ENCODE peak calls at places on chromosomes 3 and 15, in five cellular contexts. M is uterus, Q is Daoy, N is M059J, F is SW480. B is an unnamed sample.

GRCh38 chr3:25045291-25045690 is 382.8 kb upstream of the RARB start:
- DNase-seq in M (no peak), Q (no peak), N (no peak), F (no peak), B (no peak)

GRCh38 chr3:69406156-69406555 is 20.3 kb upstream of the FRMD4B start:
- DNase-seq in M (no peak), Q (no peak), N (peak; percentile 42), F (no peak), B (no peak)

GRCh38 chr3:156298014-156298413 is 177.6 kb downstream of the KCNAB1 start:
- DNase-seq in M (no peak), Q (no peak), N (no peak), F (no peak), B (no peak)

GRCh38 chr3:57675530-57675929 is 17.3 kb downstream of the DENND6A start:
- DNase-seq in M (no peak), Q (no peak), N (no peak), F (no peak), B (peak; percentile 37)

GRCh38 chr15:90481023-90481422 is 48.7 kb upstream of the CRTC3 start:
- DNase-seq in M (no peak), Q (no peak), N (no peak), F (no peak), B (no peak)

GRCh38 chr3:186268616-186269448 is 93.2 kb downstream of the DGKG start:
- DNase-seq in M (no peak), Q (no peak), N (no peak), F (peak; percentile 27), B (peak; percentile 9)

GRCh38 chr3:179068779-179069530 is 2.7 kb downstream of the ZMAT3 start:
- DNase-seq in M (no peak), Q (peak; percentile 13), N (peak; percentile 28), F (no peak), B (peak; percentile 52)

GRCh38 chr3:78589778-78590177 is 1178.0 kb downstream of the ROBO1 start:
- DNase-seq in M (no peak), Q (no peak), N (no peak), F (no peak), B (no peak)

GRCh38 chr3:17749705-17750293 is 7.4 kb upstream of the TBC1D5 start:
- DNase-seq in M (no peak), Q (no peak), N (no peak), F (no peak), B (peak; percentile 31)

GRCh38 chr3:149968216-149968615 is 2.5 kb downstream of the PFN2 start:
- DNase-seq in M (no peak), Q (peak; percentile 74), N (peak; percentile 85), F (peak; percentile 47), B (peak; percentile 13)

GRCh38 chr3:112111785-112112402 is 21.2 kb downstream of the GCSAM start:
- DNase-seq in M (no peak), Q (peak; percentile 60), N (peak; percentile 71), F (peak; percentile 69), B (peak; percentile 60)

GRCh38 chr15:71329509-71330260 is 214.4 kb downstream of the THSD4 start:
- DNase-seq in M (peak; percentile 50), Q (peak; percentile 71), N (peak; percentile 88), F (peak; percentile 69), B (no peak)

GRCh38 chr15:90581771-90582471 is 52.2 kb downstream of the CRTC3 start:
- DNase-seq in M (no peak), Q (no peak), N (no peak), F (no peak), B (no peak)

GRCh38 chr3:57923101-57923500 is 85.1 kb upstream of the FLNB start:
- DNase-seq in M (no peak), Q (no peak), N (no peak), F (no peak), B (no peak)

GRCh38 chr15:52417501-52417900 is 111.2 kb downstream of the MYO5A start:
- DNase-seq in M (no peak), Q (peak; percentile 60), N (peak; percentile 15), F (no peak), B (no peak)

GRCh38 chr3:111730143-111730542 is 128.9 kb upstream of the PHLDB2 start:
- DNase-seq in M (no peak), Q (no peak), N (peak; percentile 33), F (no peak), B (no peak)

GRCh38 chr15:96343529-96344072 is 13.1 kb downstream of the NR2F2 start:
- DNase-seq in M (no peak), Q (no peak), N (no peak), F (no peak), B (no peak)

GRCh38 chr3:186651678-186652215 is 11.5 kb downstream of the FETUB start:
- DNase-seq in M (no peak), Q (no peak), N (no peak), F (no peak), B (no peak)

GRCh38 chr3:81967362-81967761 is 205.9 kb upstream of the GBE1 start:
- DNase-seq in M (no peak), Q (no peak), N (no peak), F (no peak), B (no peak)

B was measured in ACHN.